ENCODE peak calls at places on chromosomes 3 and 15, in seven cellular contexts. K is MCF 10A, P is Calu3, I is foreskin fibroblast, R is HFFc6, Z is psoas muscle, W is cardiac muscle cell. V is an unnamed sample.

GRCh38 chr15:31034152-31034551 is 42.7 kb upstream of the MTMR10 start:
- DNase-seq in Z (no peak), I (no peak), P (no peak), R (no peak), W (no peak), K (no peak), V (no peak)

GRCh38 chr15:77064539-77065308 is 6.2 kb downstream of the TSPAN3 start:
- DNase-seq in W (no peak), Z (no peak), R (no peak), K (peak), I (no peak), P (peak), V (no peak)

GRCh38 chr3:187919018-187919417 is 173.8 kb upstream of the BCL6 start:
- DNase-seq in R (no peak), K (no peak), I (no peak), P (no peak), W (no peak), Z (no peak), V (no peak)

GRCh38 chr3:113844622-113845222 is 6.1 kb downstream of the GRAMD1C start:
- DNase-seq in K (peak), I (no peak), Z (no peak), R (peak), W (peak), P (no peak), V (no peak)

GRCh38 chr3:43468141-43468540 is 153.7 kb downstream of the ANO10 start:
- DNase-seq in W (no peak), Z (no peak), R (no peak), P (no peak), I (no peak), K (no peak), V (no peak)

GRCh38 chr3:143974877-143975238 is 3.2 kb downstream of the DIPK2A start:
- DNase-seq in R (peak), Z (no peak), W (no peak), I (peak), P (no peak), K (peak), V (no peak)

GRCh38 chr3:52494446-52494845 is 692 bp upstream of the STAB1 start:
- DNase-seq in I (no peak), R (no peak), P (no peak), W (no peak), K (no peak), Z (no peak), V (no peak)

GRCh38 chr3:119125742-119126507 is 20.0 kb upstream of the TEX55 start:
- DNase-seq in R (no peak), P (no peak), I (no peak), W (no peak), K (no peak), Z (no peak), V (no peak)

GRCh38 chr3:112676659-112677234 is 35.8 kb upstream of the CCDC80 start:
- DNase-seq in I (peak), Z (peak), K (peak), W (peak), P (peak), R (peak), V (peak)

GRCh38 chr3:104988491-104988890 is 378.2 kb upstream of the ALCAM start:
- DNase-seq in K (no peak), W (no peak), P (no peak), R (peak), Z (no peak), I (peak), V (no peak)

GRCh38 chr3:53081318-53081717 is 35.4 kb upstream of the SFMBT1 start:
- DNase-seq in P (no peak), Z (no peak), W (no peak), I (no peak), K (no peak), R (no peak), V (no peak)

GRCh38 chr3:23501201-23501824 is 298.2 kb downstream of the UBE2E2 start:
- DNase-seq in P (no peak), W (peak), Z (no peak), K (peak), I (no peak), R (no peak), V (no peak)

GRCh38 chr3:73542127-73542526 is 82.6 kb downstream of the PDZRN3 start:
- DNase-seq in K (peak), R (no peak), I (no peak), P (no peak), Z (no peak), W (no peak), V (no peak)

GRCh38 chr3:22720596-22720995 is 482.5 kb upstream of the UBE2E2 start:
- DNase-seq in P (no peak), W (no peak), I (no peak), R (no peak), K (no peak), Z (no peak), V (no peak)

GRCh38 chr3:52851348-52851747 is 16.5 kb upstream of the MUSTN1 start:
- DNase-seq in R (peak), Z (no peak), K (peak), I (peak), W (peak), P (peak), V (no peak)

GRCh38 chr3:149657796-149658443 is at the start of gene WWTR1:
- DNase-seq in Z (peak), I (peak), P (peak), R (peak), W (peak), K (peak), V (peak)

GRCh38 chr3:14324224-14324944 is 78.0 kb upstream of the SLC6A6 start:
- DNase-seq in Z (peak), P (no peak), W (peak), K (no peak), I (no peak), R (peak), V (no peak)

GRCh38 chr3:186315581-186316354 is 46.3 kb downstream of the DGKG start:
- DNase-seq in W (no peak), R (peak), I (no peak), Z (no peak), P (no peak), K (no peak), V (no peak)

GRCh38 chr3:184952671-184953070 is 140.7 kb downstream of the VPS8 start:
- DNase-seq in I (peak), W (no peak), R (no peak), K (peak), Z (no peak), P (no peak), V (no peak)

DNA sequence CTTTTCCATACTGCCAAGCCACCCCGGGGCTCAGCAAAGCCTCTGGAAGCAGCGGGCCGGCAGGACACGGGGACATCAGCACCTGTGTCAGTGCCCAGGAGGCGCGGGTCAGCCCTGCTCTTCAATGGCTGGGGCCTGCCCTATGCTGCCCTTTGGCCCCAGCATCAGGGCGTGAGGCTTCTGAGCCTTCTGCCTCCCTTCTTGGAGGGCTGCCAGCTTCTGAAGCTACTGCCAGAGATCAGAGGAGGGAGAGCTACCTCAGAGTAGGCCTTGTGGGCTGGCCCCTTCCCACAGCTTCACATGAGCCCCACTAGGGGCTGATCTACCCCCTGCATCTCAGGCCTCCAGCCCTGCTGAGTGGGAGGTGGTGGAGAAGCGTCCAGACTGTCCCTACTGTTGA is 13.0 kb upstream of the TMEM115 start:
- DNase-seq in P (no peak), Z (no peak), W (peak), I (no peak), K (no peak), R (no peak), V (no peak)
- TF ChIP-seq CTCF in P (no peak), Z (no peak), W (no peak), I (no peak), K (no peak), R (no peak), V (no peak)

DNA sequence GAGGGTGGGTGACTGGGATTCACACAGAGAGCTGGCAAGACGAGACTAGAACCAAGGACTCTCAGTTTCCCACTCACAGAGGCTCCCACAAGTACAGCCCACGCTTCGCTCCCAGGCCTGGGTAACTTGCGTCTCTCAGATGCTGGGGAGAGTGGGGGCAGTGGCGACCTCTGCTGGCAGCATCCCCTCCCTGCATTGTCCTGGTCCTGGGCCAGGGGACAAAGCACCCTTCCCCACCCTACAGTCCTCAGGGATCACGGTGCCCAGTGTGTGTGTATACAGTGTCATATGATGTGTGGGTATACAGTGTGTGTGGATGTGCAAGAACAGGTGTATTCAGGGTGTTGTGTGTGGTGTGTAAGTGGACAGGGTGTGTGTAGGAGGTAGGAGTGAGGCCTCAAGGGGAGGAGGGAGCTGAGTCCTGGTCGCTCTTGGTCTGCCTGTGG is 12.8 kb downstream of the VILL start:
- DNase-seq in Z (peak), W (peak), R (no peak), P (peak), I (no peak), K (peak), V (peak)
- TF ChIP-seq CTCF in Z (peak), W (peak), R (peak), P (peak), I (peak), K (peak), V (no peak)

DNA sequence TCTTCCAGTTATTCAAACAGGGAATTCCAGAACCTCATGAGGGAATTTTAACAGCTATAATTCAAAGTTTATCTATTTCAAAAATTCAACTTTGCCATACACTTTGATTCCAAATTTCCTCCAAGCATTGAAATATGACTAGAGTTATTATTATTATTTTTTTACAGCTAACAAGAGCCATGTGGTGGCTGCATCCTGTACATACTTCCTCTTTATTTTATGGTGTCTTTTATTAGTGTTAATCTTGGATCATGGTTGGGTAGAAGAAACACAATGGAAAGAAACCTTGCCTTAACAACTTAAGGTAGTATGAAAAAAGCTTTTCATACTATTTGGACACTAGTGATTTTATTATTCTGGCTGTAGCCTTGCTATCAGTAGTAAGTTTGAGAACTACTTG is 52.7 kb downstream of the TFG start:
- DNase-seq in P (no peak), I (no peak), Z (no peak), W (no peak), R (no peak), K (no peak), V (no peak)
- TF ChIP-seq CTCF in P (no peak), I (no peak), Z (no peak), W (no peak), R (no peak), K (no peak), V (no peak)

DNA sequence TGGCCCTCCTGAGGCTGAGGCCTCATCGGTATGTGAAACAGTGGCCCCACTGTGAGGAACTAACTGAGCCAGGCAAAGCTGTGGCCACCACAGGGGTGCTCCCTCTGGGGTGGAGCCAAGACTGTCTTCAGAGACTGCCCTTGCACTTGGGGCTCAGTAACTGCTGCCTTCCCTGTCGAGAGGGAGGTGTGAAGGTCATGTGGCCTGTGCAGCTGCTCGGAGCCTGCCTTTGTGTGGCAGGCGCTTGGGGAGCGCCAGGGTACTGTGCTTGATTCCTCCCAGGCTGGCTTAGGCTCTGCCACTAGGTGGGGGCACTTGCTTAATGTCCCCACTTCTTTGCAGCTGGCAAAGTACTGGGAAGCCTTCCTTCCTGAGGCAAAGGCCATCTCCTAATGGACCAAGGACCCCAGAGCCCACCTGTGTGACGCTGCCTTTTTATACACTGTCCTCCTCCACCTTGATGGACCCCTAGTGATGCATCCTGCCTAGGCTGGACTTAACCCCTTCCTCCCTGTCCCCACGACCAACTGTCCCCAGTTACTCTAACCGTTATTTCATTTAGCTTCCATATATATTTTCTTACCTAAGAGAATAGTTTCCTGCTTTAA is 14.2 kb upstream of the SNX22 start:
- DNase-seq in W (no peak), R (no peak), Z (no peak), I (no peak), P (no peak), K (no peak), V (no peak)
- TF ChIP-seq CTCF in W (no peak), R (no peak), Z (no peak), I (no peak), P (no peak), K (no peak), V (no peak)

GRCh38 chr3:31531992-31532586 is 636 bp upstream of the STT3B start:
- DNase-seq in Z (peak), K (peak), I (peak), P (peak), W (peak), R (peak), V (peak)
- TF ChIP-seq CTCF in Z (no peak), K (no peak), I (no peak), P (no peak), W (no peak), R (peak), V (no peak)

GRCh38 chr3:85801955-85802354 is 843.2 kb downstream of the CADM2 start:
- DNase-seq in R (no peak), I (no peak), Z (no peak), K (peak), P (peak), W (peak), V (no peak)
- TF ChIP-seq CTCF in R (peak), I (no peak), Z (peak), K (peak), P (peak), W (no peak), V (no peak)

DNA sequence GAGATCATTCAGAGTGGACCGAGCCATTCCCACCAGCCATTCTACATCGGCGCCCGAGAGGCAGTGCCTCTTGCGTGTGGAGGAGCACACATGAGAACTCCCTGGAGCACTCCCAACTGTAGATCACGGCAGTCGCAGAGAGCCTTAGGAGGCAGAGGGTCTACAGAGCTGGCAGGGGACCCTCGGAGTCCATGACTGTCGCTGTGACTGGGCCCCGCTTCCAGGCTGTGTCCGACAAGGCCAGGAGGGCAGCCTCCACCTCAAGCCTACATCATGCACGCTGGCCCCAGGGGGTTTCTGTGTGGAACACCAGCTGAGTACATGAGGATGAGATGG is 159.0 kb downstream of the CHSY1 start:
- DNase-seq in W (no peak), R (no peak), P (no peak), Z (no peak), K (no peak), I (no peak), V (no peak)
- TF ChIP-seq CTCF in W (no peak), R (no peak), P (no peak), Z (no peak), K (no peak), I (no peak), V (no peak)

V was measured in omental fat pad.